ENCODE peak calls at places on chromosome 19, in four cellular contexts. R is dorsolateral prefrontal cortex, E is left ventricle myocardium inferior, B is omental fat pad. X is an unnamed sample.

GRCh38 chr19:48471836-48472235 is 2.7 kb downstream of the CYTH2 start:
- DNase-seq in R (no peak), E (no peak), B (no peak), X (no peak)

GRCh38 chr19:30439271-30439750 is 67.1 kb downstream of the ZNF536 start:
- DNase-seq in R (no peak), E (no peak), B (no peak), X (no peak)

GRCh38 chr19:38134538-38135149 is 89.4 kb downstream of the DPF1 start:
- DNase-seq in R (no peak), E (no peak), B (no peak), X (peak; percentile 57)

GRCh38 chr19:39672473-39672872 is 16.8 kb downstream of the LGALS16 start:
- DNase-seq in R (no peak), E (no peak), B (no peak), X (no peak)

GRCh38 chr19:4660181-4660791 is 9.9 kb downstream of the MYDGF start:
- DNase-seq in R (no peak), E (no peak), B (no peak), X (no peak)

GRCh38 chr19:44552324-44552723 is 22.8 kb upstream of the CEACAM20 start:
- DNase-seq in R (no peak), E (no peak), B (no peak), X (peak; percentile 62)

GRCh38 chr19:50607874-50608785 is 31.6 kb downstream of the SYT3 start:
- DNase-seq in R (peak; percentile 98), E (peak; percentile 53), B (peak; percentile 55), X (peak; percentile 97)

GRCh38 chr19:681638-682037 is 5.4 kb downstream of the FSTL3 start:
- DNase-seq in R (no peak), E (no peak), B (no peak), X (no peak)

GRCh38 chr19:8612807-8613171 is 2.3 kb upstream of the ADAMTS10 start:
- DNase-seq in R (no peak), E (no peak), B (no peak), X (no peak)

GRCh38 chr19:38849746-38850230 is at the start of gene HNRNPL:
- DNase-seq in R (peak; percentile 98), E (no peak), B (peak; percentile 94), X (peak; percentile 99)

GRCh38 chr19:18194554-18195238 is 1.7 kb downstream of the MPV17L2 start:
- DNase-seq in R (no peak), E (no peak), B (no peak), X (no peak)

GRCh38 chr19:3492131-3492839 is 8.2 kb downstream of the DOHH start:
- DNase-seq in R (no peak), E (no peak), B (no peak), X (no peak)

GRCh38 chr19:14563989-14564650 is 7.7 kb downstream of the NDUFB7 start:
- DNase-seq in R (no peak), E (no peak), B (no peak), X (no peak)

GRCh38 chr19:1648156-1648925 is 4.1 kb downstream of the TCF3 start:
- DNase-seq in R (no peak), E (no peak), B (no peak), X (no peak)

GRCh38 chr19:56836059-56836458 is 4.5 kb downstream of the PEG3 start:
- DNase-seq in R (no peak), E (no peak), B (no peak), X (no peak)

GRCh38 chr19:28577199-28577598 is 635.8 kb downstream of the UQCRFS1 start:
- DNase-seq in R (no peak), E (no peak), B (no peak), X (no peak)

DNA sequence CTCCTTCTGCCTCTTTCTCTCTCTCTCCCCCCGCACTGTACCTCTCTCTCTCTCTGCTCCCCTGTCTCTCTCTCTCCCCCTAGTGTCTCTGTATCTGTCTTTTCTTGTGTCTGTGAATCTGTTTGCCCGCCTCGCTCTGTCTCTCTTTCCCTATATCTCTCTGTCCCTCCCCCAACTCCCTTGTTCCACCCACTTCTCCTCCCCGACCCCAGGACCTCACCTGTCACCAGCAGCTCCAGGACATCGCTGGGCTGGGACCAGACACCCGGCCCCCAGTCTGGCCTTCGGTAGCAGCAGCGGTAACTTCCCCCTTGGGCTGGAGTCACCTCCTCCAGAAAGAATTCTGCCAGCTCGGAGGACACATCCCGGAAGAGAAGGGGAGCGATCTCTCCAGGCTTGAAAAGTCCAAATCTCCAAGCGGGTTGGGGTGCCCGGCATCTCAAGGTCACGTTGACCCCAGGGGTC is 3.9 kb downstream of the OSCAR start:
- DNase-seq in R (no peak), E (no peak), B (no peak), X (no peak)
- TF ChIP-seq CTCF in R (peak; percentile 16), E (no peak), B (no peak), X (no peak)

DNA sequence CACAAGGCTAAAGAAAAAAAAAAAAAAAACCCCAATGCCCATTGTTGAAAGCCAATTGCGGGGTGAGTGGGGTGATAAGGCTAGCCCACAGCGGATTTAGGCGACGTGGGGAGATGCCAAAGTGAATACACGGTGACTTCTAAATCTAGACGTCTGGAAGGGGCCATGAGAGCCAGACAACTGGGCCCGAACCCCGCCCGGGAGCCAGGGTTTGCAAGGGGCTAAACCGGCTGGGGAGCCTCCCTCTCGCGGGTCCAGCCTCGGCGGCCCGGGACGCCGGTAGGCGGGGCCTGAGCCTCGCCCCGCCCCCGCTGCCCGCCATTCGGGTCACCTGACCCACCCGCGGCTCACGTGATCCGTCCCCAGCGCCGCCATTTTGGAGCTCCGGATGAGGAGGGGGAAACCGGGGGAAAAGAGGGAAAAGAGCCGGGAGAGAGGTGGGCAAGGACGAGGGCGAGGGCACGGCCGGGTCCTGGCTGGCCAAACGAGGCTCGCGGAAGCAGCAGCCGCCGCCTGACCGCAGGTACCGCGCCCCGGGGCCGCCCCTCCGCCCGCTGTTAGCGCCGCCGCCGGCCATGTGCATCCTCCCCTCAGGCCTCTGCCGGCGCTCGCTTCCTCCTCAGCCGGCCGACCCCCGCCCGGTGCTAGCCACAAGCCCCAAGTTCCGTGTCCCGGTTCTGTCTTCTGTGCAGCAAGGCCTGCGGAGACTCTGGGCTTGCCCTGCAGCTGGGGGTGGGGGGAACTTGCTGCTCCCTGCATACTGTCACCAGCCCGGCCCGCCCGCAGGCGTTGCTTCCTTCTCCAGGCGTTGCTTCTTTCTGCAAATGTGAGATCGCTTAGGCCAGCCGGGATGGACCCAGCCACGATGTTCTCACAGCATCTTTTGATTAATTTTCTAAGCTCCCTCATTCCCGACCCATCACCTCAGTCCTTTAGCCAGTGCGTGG is at the start of gene ZNF507:
- DNase-seq in R (peak; percentile 83), E (peak; percentile 83), B (peak; percentile 64), X (peak; percentile 86)
- TF ChIP-seq CTCF in R (peak; percentile 40), E (peak; percentile 9), B (no peak), X (no peak)

GRCh38 chr19:12526542-12526941 is 24.7 kb downstream of the ZNF564 start:
- DNase-seq in R (no peak), E (no peak), B (no peak), X (no peak)

GRCh38 chr19:12527034-12527836 is 24.0 kb downstream of the ZNF564 start:
- DNase-seq in R (no peak), E (no peak), B (no peak), X (no peak)

GRCh38 chr19:12521996-12522395 is 29.3 kb downstream of the ZNF564 start:
- DNase-seq in R (no peak), E (no peak), B (no peak), X (no peak)
- TF ChIP-seq CTCF in R (no peak), E (no peak), B (no peak), X (peak; percentile 17)

GRCh38 chr19:11535792-11536595 is 2.7 kb upstream of the CNN1 start:
- DNase-seq in R (peak; percentile 84), E (peak; percentile 92), B (peak; percentile 95), X (peak; percentile 92)

GRCh38 chr19:11534538-11534937 is 4.1 kb upstream of the CNN1 start:
- DNase-seq in R (no peak), E (no peak), B (no peak), X (no peak)

GRCh38 chr19:11528551-11529341 is at the start of gene ECSIT:
- DNase-seq in R (peak; percentile 91), E (peak; percentile 98), B (peak; percentile 95), X (peak; percentile 92)

DNA sequence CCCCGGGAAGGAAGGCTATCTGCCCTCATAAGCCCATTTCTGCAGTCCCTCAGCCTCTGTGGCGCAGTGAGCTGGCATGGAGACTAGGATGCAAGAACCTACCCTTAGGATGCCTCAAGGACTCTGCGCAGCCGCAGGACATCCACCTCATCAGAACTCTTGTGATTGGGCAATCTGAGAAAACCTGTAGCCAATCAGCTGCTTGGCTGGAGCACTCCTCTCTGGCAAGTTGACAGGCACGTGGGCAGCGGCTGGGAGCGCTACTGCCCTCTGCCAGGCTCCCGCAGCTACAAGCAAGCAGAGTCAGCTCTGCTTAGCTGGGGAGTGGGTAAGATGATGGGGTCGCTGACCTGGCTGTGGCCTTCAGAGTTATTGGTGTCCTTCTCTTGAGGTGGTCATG is 1.5 kb upstream of the ECSIT start:
- DNase-seq in R (peak; percentile 84), E (peak; percentile 77), B (no peak), X (peak; percentile 29)
- TF ChIP-seq CTCF in R (peak; percentile 71), E (peak; percentile 32), B (no peak), X (peak; percentile 19)

DNA sequence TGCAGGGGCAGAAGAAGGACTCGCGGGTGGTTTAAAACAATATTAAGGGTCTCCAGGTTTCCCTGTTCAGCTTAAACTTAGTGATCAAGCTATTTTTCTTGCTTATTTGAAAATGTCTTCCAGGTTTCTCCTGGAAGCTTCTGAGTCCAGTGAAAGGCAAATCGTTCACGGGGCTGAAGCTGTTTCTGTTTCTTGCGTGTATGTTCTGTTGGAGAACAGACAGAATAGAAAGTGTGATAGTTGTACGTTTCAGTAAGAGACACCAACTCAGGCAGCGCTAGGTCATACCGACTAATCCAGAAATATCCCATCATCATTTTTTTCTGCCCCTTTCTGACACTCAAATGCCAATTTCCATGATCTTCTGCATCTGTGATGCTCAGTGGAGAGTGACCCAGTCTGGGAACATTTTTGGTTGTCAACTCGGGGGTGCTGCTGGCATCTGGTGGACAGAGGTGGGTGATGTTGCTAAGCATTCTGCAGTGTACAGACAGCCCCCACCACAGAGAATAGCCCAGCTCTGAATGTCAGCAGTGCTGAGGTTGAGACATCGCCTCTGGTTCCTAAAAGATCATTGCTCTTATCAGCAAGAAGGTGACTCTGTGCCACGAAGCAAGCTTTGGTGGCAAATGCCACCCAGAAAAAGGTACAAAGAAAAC is 4.3 kb downstream of the KLF2 start:
- DNase-seq in R (no peak), E (no peak), B (no peak), X (no peak)
- TF ChIP-seq CTCF in R (no peak), E (peak; percentile 23), B (no peak), X (no peak)

GRCh38 chr19:10964903-10965302 is 4.1 kb downstream of the SMARCA4 start:
- DNase-seq in R (no peak), E (no peak), B (no peak), X (no peak)
- TF ChIP-seq CTCF in R (no peak), E (no peak), B (no peak), X (peak; percentile 33)